ENCODE peak calls at places on chromosomes 2 and 18, in six cellular contexts. F, A, K, D, V and Q are unnamed samples.

GRCh38 chr18:23547806-23548205 is 38.5 kb downstream of the NPC1 start:
- DNase-seq in K (no peak), D (no peak), F (peak), V (no peak), A (peak), Q (no peak)

GRCh38 chr18:45834303-45834702 is 8.8 kb downstream of the SIGLEC15 start:
- DNase-seq in V (no peak), F (no peak), D (no peak), A (no peak), K (no peak), Q (no peak)

GRCh38 chr2:74947703-74948102 is 10.7 kb upstream of the POLE4 start:
- DNase-seq in A (no peak), D (no peak), V (no peak), K (no peak), F (peak), Q (no peak)

GRCh38 chr2:225040862-225041209 is 1.4 kb downstream of the DOCK10 start:
- DNase-seq in F (no peak), D (no peak), K (no peak), A (peak), V (no peak), Q (no peak)

GRCh38 chr18:68797901-68798300 is at the start of gene CCDC102B:
- DNase-seq in K (no peak), D (no peak), V (peak), A (no peak), F (no peak), Q (no peak)

GRCh38 chr2:23524261-23524706 is 139.3 kb downstream of the KLHL29 start:
- DNase-seq in D (no peak), V (peak), F (no peak), A (no peak), K (no peak), Q (no peak)

GRCh38 chr2:85132834-85133637 is at the start of gene TCF7L1:
- DNase-seq in A (peak), F (peak), K (peak), V (peak), D (no peak), Q (peak)

GRCh38 chr2:73283545-73284295 is 558 bp downstream of the FBXO41 start:
- DNase-seq in K (peak), V (no peak), A (no peak), D (no peak), F (no peak), Q (peak)

GRCh38 chr2:239819974-239820555 is 205.1 kb downstream of the NDUFA10 start:
- DNase-seq in D (no peak), F (no peak), K (peak), V (no peak), A (no peak), Q (peak)

GRCh38 chr2:124875627-124876244 is 850.6 kb downstream of the CNTNAP5 start:
- DNase-seq in D (peak), A (no peak), F (no peak), K (no peak), V (no peak), Q (no peak)

GRCh38 chr2:98914713-98915580 is 21.1 kb downstream of the CRACDL start:
- DNase-seq in F (no peak), D (no peak), A (no peak), V (no peak), K (no peak), Q (no peak)

GRCh38 chr2:197708331-197708730 is 3.2 kb downstream of the MARS2 start:
- DNase-seq in D (no peak), V (peak), A (no peak), K (no peak), F (peak), Q (peak)

GRCh38 chr2:188523901-188524300 is 232.2 kb downstream of the GULP1 start:
- DNase-seq in V (peak), F (no peak), D (no peak), A (no peak), K (no peak), Q (no peak)

GRCh38 chr2:23617167-23617787 is 232.3 kb downstream of the KLHL29 start:
- DNase-seq in F (no peak), V (peak), K (no peak), A (no peak), D (no peak), Q (no peak)

GRCh38 chr2:237440819-237441281 is 26.9 kb upstream of the COL6A3 start:
- DNase-seq in D (no peak), F (no peak), A (no peak), V (no peak), K (no peak), Q (no peak)

GRCh38 chr2:86341470-86341869 is 4.0 kb upstream of the REEP1 start:
- DNase-seq in D (no peak), V (no peak), F (no peak), A (no peak), K (no peak), Q (no peak)

GRCh38 chr2:219726916-219727315 is 99.5 kb downstream of the SLC4A3 start:
- DNase-seq in D (no peak), K (no peak), V (no peak), A (no peak), F (no peak), Q (peak)

GRCh38 chr2:54429811-54430600 is 26.1 kb upstream of the SPTBN1 start:
- DNase-seq in A (peak), D (no peak), K (peak), F (no peak), V (peak), Q (peak)

GRCh38 chr2:167980436-167980835 is 267.0 kb downstream of the STK39 start:
- DNase-seq in A (no peak), V (no peak), D (no peak), K (no peak), F (no peak), Q (no peak)

GRCh38 chr2:46097714-46098480 is 199.3 kb upstream of the EPAS1 start:
- DNase-seq in D (no peak), A (peak), V (peak), K (no peak), F (peak), Q (no peak)

GRCh38 chr18:48780151-48781001 is 170.4 kb downstream of the SMAD7 start:
- DNase-seq in D (no peak), K (no peak), V (peak), F (no peak), A (no peak), Q (no peak)

GRCh38 chr2:17617955-17618354 is 77.5 kb downstream of the VSNL1 start:
- DNase-seq in A (no peak), V (no peak), F (no peak), K (no peak), D (no peak), Q (no peak)

GRCh38 chr18:78407456-78407823 is 572.2 kb upstream of the SALL3 start:
- DNase-seq in A (no peak), K (no peak), F (no peak), D (no peak), V (no peak), Q (no peak)

GRCh38 chr18:9740076-9740475 is 32.0 kb downstream of the RAB31 start:
- DNase-seq in D (no peak), V (no peak), K (no peak), F (no peak), A (no peak), Q (no peak)

GRCh38 chr18:79560042-79560860 is 119.4 kb upstream of the CTDP1 start:
- DNase-seq in F (no peak), V (no peak), A (no peak), D (no peak), K (no peak), Q (no peak)
- TF ChIP-seq MYC in F (no peak), V (no peak), A (no peak), D (no peak), K (no peak), Q (no peak)

GRCh38 chr2:79860233-79861058 is 347.6 kb downstream of the CTNNA2 start:
- DNase-seq in K (peak), D (no peak), A (peak), V (no peak), F (peak), Q (peak)
- TF ChIP-seq CTCF in K (peak), D (peak), A (peak), V (no peak), F (peak), Q (peak)

DNA sequence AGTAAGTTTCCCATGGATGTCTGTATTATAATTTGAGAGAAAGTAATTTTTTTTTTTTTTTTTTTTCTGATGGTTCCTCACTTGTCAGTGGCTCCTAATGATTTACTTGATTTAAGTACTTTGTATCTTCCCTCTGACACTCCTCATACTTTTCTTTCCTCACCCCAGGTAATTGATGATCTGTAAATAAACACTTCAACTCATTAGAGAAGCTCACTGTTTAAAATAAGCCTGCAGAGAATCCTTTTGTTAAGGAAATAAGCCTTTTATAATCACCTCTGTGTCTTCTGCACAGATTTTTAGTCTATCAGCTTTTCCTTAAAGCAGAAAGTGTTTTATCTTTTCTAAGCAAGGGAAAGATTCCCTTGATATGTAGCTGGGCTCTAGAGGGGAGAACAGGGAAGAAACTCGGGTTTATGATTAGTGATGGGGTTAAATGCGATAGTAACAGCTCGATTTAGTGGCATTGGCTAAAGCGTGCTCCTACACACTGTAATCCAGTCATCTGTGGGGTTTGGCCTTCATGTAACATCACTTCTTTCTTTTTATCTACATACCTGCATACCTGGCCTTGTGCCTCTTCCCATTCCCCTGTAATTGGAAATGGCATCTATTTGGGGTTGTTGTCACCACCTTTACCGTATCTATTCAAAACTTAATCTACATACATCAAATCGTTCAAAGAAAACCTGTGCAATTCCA is 60.1 kb upstream of the LRRTM1 start:
- DNase-seq in K (no peak), D (no peak), F (no peak), V (no peak), A (no peak), Q (no peak)
- TF ChIP-seq MYC in K (no peak), D (no peak), F (no peak), V (no peak), A (no peak), Q (no peak)

GRCh38 chr2:27133905-27134780 is at the start of gene PREB:
- DNase-seq in V (peak), A (peak), F (peak), D (peak), K (peak), Q (peak)
- TF ChIP-seq CTCF in V (peak), A (no peak), F (peak), D (peak), K (peak), Q (peak)